ENCODE peak calls at places on chromosomes 4 and X, in eight cellular contexts. G is CD4-positive, alpha-beta T cell; A is colonic mucosa; K is left lung; P is MCF 10A; H is cardiac muscle cell; L is lower lobe of right lung; X is endothelial cell. D is an unnamed sample.

GRCh38 chr4:78767350-78767749 is 8.8 kb upstream of the BMP2K start:
- DNase-seq in K (no peak), H (no peak), P (no peak), A (no peak), L (no peak), X (no peak), G (no peak), D (no peak)

GRCh38 chr4:151922811-151923210 is 162.0 kb upstream of the GATB start:
- DNase-seq in A (no peak), G (no peak), P (no peak), X (no peak), H (no peak), L (no peak), K (no peak), D (no peak)

GRCh38 chrX:7996414-7996813 is 69.2 kb upstream of the PNPLA4 start:
- DNase-seq in L (no peak), X (peak; percentile 24), K (no peak), G (peak; percentile 1), H (peak; percentile 46), A (peak; percentile 39), P (peak; percentile 57), D (no peak)

GRCh38 chr4:8053688-8054449 is 104.7 kb downstream of the ABLIM2 start:
- DNase-seq in K (no peak), H (no peak), A (no peak), P (no peak), G (no peak), X (no peak), L (no peak), D (no peak)

GRCh38 chr4:122997463-122998101 is 75.2 kb upstream of the NUDT6 start:
- DNase-seq in H (no peak), X (no peak), K (no peak), A (no peak), L (no peak), P (no peak), G (no peak), D (no peak)

GRCh38 chrX:118350221-118350620 is 4.3 kb downstream of the WDR44 start:
- DNase-seq in K (no peak), G (no peak), P (peak; percentile 35), H (peak; percentile 41), L (no peak), A (no peak), X (no peak), D (no peak)

GRCh38 chr4:115657991-115658390 is 544.6 kb upstream of the NDST4 start:
- DNase-seq in H (no peak), G (no peak), X (no peak), L (no peak), P (no peak), K (no peak), A (no peak), D (no peak)

GRCh38 chr4:164252286-164252685 is 501.6 kb upstream of the SMIM31 start:
- DNase-seq in H (no peak), A (no peak), X (no peak), G (no peak), K (no peak), P (peak; percentile 8), L (no peak), D (no peak)

DNA sequence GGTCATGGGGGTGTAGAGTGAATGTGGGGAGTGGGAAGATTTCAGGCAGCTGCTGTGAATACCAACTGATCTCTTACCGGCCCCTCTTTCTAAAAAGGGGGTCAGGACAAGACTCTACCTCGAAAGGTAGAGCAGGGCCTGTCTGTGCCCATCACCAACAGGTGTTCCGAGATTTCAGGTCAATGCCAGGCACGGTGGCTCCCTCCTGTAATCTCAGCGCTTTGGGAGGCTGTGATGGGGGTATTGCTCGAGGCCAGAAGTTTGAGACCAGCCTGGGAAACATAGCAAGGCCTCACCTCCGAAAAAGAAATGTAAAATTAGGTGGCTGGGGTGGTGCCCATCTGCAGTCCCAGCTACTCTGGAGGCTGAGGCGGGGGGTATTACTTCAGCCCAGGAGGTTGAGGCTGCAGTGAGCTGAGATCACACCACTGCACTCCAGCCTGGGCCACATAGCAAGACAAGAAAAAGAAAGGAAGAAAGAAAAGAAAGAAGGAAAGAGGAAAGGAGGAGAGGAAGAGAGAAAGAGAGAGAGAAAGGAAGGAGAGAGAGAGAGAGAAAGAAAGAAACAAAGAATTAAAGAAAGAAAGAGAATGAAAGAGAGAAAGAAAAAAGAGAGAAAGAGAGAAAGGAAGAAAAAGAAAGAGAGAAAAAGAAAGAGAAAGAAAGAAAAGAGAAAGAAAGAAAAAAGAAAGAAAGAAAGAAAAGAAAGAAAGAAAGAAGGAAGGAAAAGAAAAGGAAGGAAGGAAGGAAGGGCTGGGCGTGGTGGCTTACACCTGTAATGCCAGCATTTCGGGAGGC is 50.1 kb downstream of the CRLF2 start:
- DNase-seq in K (no peak), A (no peak), P (no peak), G (no peak), X (no peak), L (no peak), H (no peak), D (no peak)
- TF ChIP-seq CTCF in K (no peak), A (no peak), P (no peak), G (no peak), X (no peak), L (no peak), H (no peak), D (no peak)

GRCh38 chrX:136647969-136648368 is at the start of gene CD40LG:
- DNase-seq in A (no peak), K (no peak), H (no peak), L (no peak), X (no peak), P (no peak), G (no peak), D (no peak)
- TF ChIP-seq CTCF in A (no peak), K (no peak), H (no peak), L (no peak), X (no peak), P (no peak), G (no peak), D (no peak)

DNA sequence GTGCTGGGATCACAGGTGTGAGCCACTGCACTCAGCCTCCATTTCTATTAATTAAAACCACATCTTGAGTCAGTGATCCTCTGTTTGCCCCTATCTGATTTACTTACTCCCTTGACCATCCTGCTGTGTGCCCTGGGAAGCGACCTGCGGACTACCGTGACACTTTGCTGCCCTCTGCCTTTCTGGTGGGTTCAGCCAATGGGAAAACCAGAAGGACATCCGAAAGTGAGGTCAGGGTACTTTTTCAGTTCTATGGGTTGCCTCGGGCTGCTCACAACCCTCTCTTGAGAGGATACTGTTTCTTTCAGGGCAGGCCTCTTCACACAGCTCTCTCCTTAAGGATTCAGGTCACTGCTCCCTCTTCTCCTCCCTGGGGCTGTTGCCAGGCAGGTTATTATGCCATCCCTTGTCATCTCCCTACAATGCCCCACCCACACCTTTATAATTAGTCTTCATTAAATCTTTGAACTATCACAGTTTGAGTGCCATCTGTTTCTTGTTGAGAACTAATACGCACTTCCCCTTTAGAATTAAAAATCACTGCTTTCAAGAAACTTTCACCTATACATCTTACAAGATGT is 21.4 kb downstream of the PLAC8 start:
- DNase-seq in X (no peak), P (no peak), G (no peak), A (no peak), L (no peak), K (no peak), H (no peak), D (no peak)
- TF ChIP-seq CTCF in X (no peak), P (no peak), G (no peak), A (no peak), L (no peak), K (no peak), H (no peak), D (no peak)

GRCh38 chr4:153643406-153644016 is 40.6 kb upstream of the TLR2 start:
- DNase-seq in H (peak; percentile 51), A (no peak), K (no peak), X (no peak), G (no peak), L (no peak), P (peak; percentile 61), D (no peak)
- TF ChIP-seq CTCF in H (peak; percentile 46), A (no peak), K (peak; percentile 21), X (no peak), G (peak; percentile 65), L (peak; percentile 38), P (peak; percentile 45), D (peak; percentile 37)